ENCODE peak calls at places on chromosomes 6 and 20, in seven cellular contexts. X, V, I, Y, R, O and U are unnamed samples.

GRCh38 chr20:22921595-22922421 is 113.3 kb upstream of the SSTR4 start:
- DNase-seq in Y (peak; percentile 48), I (no peak), V (no peak), R (no peak), X (no peak), O (peak; percentile 45), U (no peak)

GRCh38 chr6:163098827-163099469 is 315.6 kb upstream of the QKI start:
- DNase-seq in R (no peak), O (no peak), X (no peak), I (no peak), V (no peak), Y (no peak), U (no peak)

GRCh38 chr6:30480536-30481156 is 8.7 kb upstream of the HLA-E start:
- DNase-seq in I (no peak), V (no peak), X (no peak), Y (no peak), O (no peak), R (no peak), U (no peak)

GRCh38 chr6:10510592-10511367 is 10.4 kb upstream of the GCNT2 start:
- DNase-seq in V (peak; percentile 76), O (peak; percentile 73), R (peak; percentile 86), Y (peak; percentile 63), X (peak; percentile 89), I (peak; percentile 73), U (peak; percentile 81)

GRCh38 chr6:28153546-28153945 is 11.9 kb downstream of the ZKSCAN8 start:
- DNase-seq in V (no peak), X (no peak), I (no peak), R (no peak), Y (peak; percentile 16), O (no peak), U (no peak)

GRCh38 chr6:136658711-136659110 is 108.5 kb upstream of the MAP7 start:
- DNase-seq in X (no peak), R (no peak), I (no peak), Y (no peak), V (no peak), O (no peak), U (no peak)

GRCh38 chr6:32086661-32087573 is 22.2 kb downstream of the TNXB start:
- DNase-seq in X (no peak), O (no peak), V (peak; percentile 27), R (peak; percentile 38), Y (no peak), I (no peak), U (no peak)

GRCh38 chr6:156778615-156779205 is 1.5 kb downstream of the ARID1B start:
- DNase-seq in O (peak; percentile 55), V (peak; percentile 34), Y (peak; percentile 42), X (peak; percentile 93), I (peak; percentile 62), R (peak; percentile 64), U (peak; percentile 71)

GRCh38 chr20:49969946-49970345 is 12.8 kb upstream of the SNAI1 start:
- DNase-seq in I (no peak), O (no peak), R (no peak), Y (no peak), V (no peak), X (peak; percentile 39), U (peak; percentile 10)

GRCh38 chr6:163226836-163227485 is 187.6 kb upstream of the QKI start:
- DNase-seq in Y (no peak), O (no peak), V (no peak), I (no peak), X (no peak), R (no peak), U (no peak)

GRCh38 chr20:62697468-62697912 is 11.1 kb upstream of the NTSR1 start:
- DNase-seq in R (no peak), I (no peak), V (no peak), O (no peak), Y (no peak), X (no peak), U (no peak)

GRCh38 chr6:166998256-166999144 is 697 bp upstream of the CEP43 start:
- DNase-seq in V (no peak), I (peak; percentile 22), O (peak; percentile 24), R (peak; percentile 14), Y (peak; percentile 2), X (peak; percentile 91), U (peak; percentile 31)

GRCh38 chr6:169801396-169802160 is 50.2 kb downstream of the ERMARD start:
- DNase-seq in X (peak; percentile 65), R (no peak), V (no peak), Y (no peak), O (no peak), I (no peak), U (no peak)

GRCh38 chr20:57612916-57613315 is 7.3 kb downstream of the ZBP1 start:
- DNase-seq in R (no peak), V (no peak), X (peak; percentile 50), Y (no peak), O (no peak), I (peak; percentile 6), U (no peak)

GRCh38 chr6:39153766-39154397 is 38.9 kb upstream of the SAYSD1 start:
- DNase-seq in R (no peak), I (no peak), V (no peak), X (no peak), O (no peak), Y (no peak), U (no peak)

GRCh38 chr6:132888701-132889100 is 74.3 kb downstream of the RPS12 start:
- DNase-seq in R (no peak), O (no peak), Y (no peak), V (no peak), X (no peak), I (no peak), U (no peak)

GRCh38 chr20:58850693-58851174 is at the start of gene GNAS-AS1:
- DNase-seq in X (peak; percentile 81), Y (no peak), R (peak; percentile 86), O (peak; percentile 83), I (peak; percentile 85), V (no peak), U (peak; percentile 83)

GRCh38 chr20:41632896-41633295 is 14.7 kb upstream of the CHD6 start:
- DNase-seq in O (no peak), Y (no peak), R (no peak), X (no peak), V (no peak), I (no peak), U (no peak)

GRCh38 chr20:19269737-19270325 is 57.4 kb downstream of the SLC24A3 start:
- DNase-seq in Y (no peak), X (no peak), R (no peak), V (no peak), O (no peak), I (no peak), U (no peak)

GRCh38 chr6:145009691-145010090 is 724.6 kb downstream of the UTRN start:
- DNase-seq in Y (no peak), V (no peak), X (no peak), O (no peak), I (no peak), R (no peak), U (no peak)

GRCh38 chr20:14374191-14374590 is 36.8 kb upstream of the FLRT3 start:
- DNase-seq in R (no peak), X (no peak), O (no peak), Y (no peak), I (no peak), V (no peak), U (no peak)

GRCh38 chr6:63760199-63760598 is 124.6 kb downstream of the PHF3 start:
- DNase-seq in I (no peak), O (no peak), R (no peak), Y (no peak), V (no peak), X (no peak), U (no peak)

GRCh38 chr6:126182650-126183311 is 157.1 kb upstream of the CENPW start:
- DNase-seq in R (no peak), X (no peak), V (peak; percentile 83), I (no peak), Y (peak; percentile 30), O (no peak), U (no peak)

GRCh38 chr6:7126759-7127158 is 19.0 kb downstream of the RREB1 start:
- DNase-seq in O (no peak), V (no peak), R (no peak), X (no peak), Y (no peak), I (no peak), U (no peak)
- H3K4me1 ChIP-seq in O (peaks cover 37% of the 10 kb centered on the region), V (peaks cover 75% of the 10 kb centered on the region), R (peaks cover 8% of the 10 kb centered on the region), X (peaks cover 30% of the 10 kb centered on the region), Y (peaks cover 23% of the 10 kb centered on the region), I (peaks cover 56% of the 10 kb centered on the region), U (peaks cover 37% of the 10 kb centered on the region)

GRCh38 chr20:4922186-4922585 is 79.1 kb downstream of the SLC23A2 start:
- DNase-seq in O (no peak), I (no peak), X (no peak), V (peak; percentile 49), Y (no peak), R (no peak), U (no peak)

GRCh38 chr20:4918473-4918872 is 82.8 kb downstream of the SLC23A2 start:
- DNase-seq in R (no peak), I (no peak), X (no peak), O (no peak), Y (no peak), V (no peak), U (no peak)

GRCh38 chr20:4919047-4919704 is 82.1 kb downstream of the SLC23A2 start:
- DNase-seq in R (peak; percentile 55), X (no peak), Y (no peak), O (no peak), I (no peak), V (no peak), U (no peak)

GRCh38 chr20:4920131-4920530 is 81.2 kb downstream of the SLC23A2 start:
- DNase-seq in V (no peak), O (no peak), X (no peak), I (no peak), Y (no peak), R (no peak), U (no peak)

GRCh38 chr20:4920655-4921054 is 80.7 kb downstream of the SLC23A2 start:
- DNase-seq in X (no peak), O (no peak), Y (no peak), R (no peak), V (no peak), I (no peak), U (no peak)
- TF ChIP-seq CTCF in X (no peak), O (no peak), Y (no peak), R (no peak), V (no peak), I (no peak), U (no peak)

DNA sequence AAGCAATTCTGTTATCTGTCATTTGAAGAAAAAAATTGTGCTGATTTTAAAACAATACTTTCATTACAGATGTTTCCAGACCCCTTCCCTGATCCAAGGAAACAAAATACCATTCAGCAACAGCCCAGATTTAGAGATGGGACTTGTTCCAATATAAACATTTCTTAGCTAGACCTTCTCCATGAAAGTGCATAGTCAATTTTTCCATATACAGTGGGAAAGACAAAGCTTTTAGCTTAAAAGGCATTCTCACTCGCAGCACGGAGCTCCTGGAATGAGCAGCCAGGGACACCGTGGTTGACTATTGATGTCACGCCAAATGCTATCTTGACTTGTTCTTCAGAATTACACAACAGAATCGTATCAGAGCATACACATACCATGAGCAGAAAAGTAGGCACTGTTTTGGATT is 21.5 kb downstream of the LAMA4 start:
- DNase-seq in O (no peak), X (no peak), R (no peak), V (no peak), Y (no peak), I (no peak), U (peak; percentile 60)
- TF ChIP-seq POLR2A in O (no peak), X (no peak), R (peak; percentile 11), V (no peak), Y (no peak), I (no peak), U (no peak)

DNA sequence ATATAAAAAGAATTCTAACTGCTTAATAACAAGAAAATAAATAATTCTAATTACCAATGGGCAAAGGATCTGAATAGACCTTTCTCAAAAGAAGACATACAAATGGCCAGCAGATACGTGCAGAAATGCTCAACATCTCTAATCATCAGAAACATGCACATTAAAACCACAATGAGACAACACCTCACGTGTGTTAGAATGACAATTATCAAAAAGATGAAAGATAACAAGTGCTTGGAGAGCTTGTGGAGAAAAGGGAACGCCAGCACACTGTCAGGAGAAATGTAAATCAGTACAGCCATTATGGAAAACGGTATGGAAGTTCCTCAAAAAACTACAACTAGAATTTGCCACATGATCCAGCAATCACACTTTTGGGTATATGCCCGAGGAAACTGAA is 53.6 kb downstream of the MBOAT1 start:
- DNase-seq in X (no peak), I (no peak), R (no peak), O (no peak), V (no peak), Y (no peak), U (no peak)
- H3K4me1 ChIP-seq in X (no peaks in the 10 kb centered on the region), I (peaks cover 6% of the 10 kb centered on the region), R (peaks cover 8% of the 10 kb centered on the region), O (peaks cover 9% of the 10 kb centered on the region), V (peaks cover 20% of the 10 kb centered on the region), Y (no peaks in the 10 kb centered on the region), U (no peaks in the 10 kb centered on the region)